ENCODE peak calls at places on chromosomes 4 and X, in four cellular contexts. S is tibial nerve, L is adrenal gland, F is OCI-LY7. C is an unnamed sample.
A peak's percentile ranks its signal among the peaks of the same experiment; 100 is the strongest.

GRCh38 chr4:128384091-128384520 is 96.5 kb upstream of the PGRMC2 start:
- DNase-seq in L (no peak), F (no peak), S (no peak), C (no peak)

GRCh38 chrX:101078716-101079115 is at the start of gene TMEM35A:
- DNase-seq in L (no peak), F (no peak), S (no peak), C (peak; percentile 7)

GRCh38 chr4:36215627-36216026 is 28.7 kb downstream of the ARAP2 start:
- DNase-seq in S (no peak), F (no peak), L (no peak), C (no peak)

GRCh38 chr4:91087743-91088142 is 960.5 kb downstream of the CCSER1 start:
- DNase-seq in L (no peak), F (no peak), S (no peak), C (no peak)

GRCh38 chr4:825063-825968 is 613 bp downstream of the CPLX1 start:
- DNase-seq in S (no peak), F (no peak), L (no peak), C (no peak)

GRCh38 chr4:73856518-73856917 is 3.4 kb downstream of the PF4V1 start:
- DNase-seq in F (no peak), L (no peak), S (peak; percentile 16), C (no peak)

GRCh38 chr4:40607224-40607623 is 22.4 kb downstream of the RBM47 start:
- DNase-seq in S (no peak), F (no peak), L (no peak), C (no peak)

GRCh38 chr4:132910226-132910748 is 238.8 kb upstream of the PCDH10 start:
- DNase-seq in L (no peak), S (no peak), F (no peak), C (no peak)

GRCh38 chrX:70554081-70554480 is 109.4 kb downstream of the DLG3 start:
- DNase-seq in L (no peak), S (no peak), F (no peak), C (no peak)

GRCh38 chr4:54446556-54446955 is 211.2 kb upstream of the KIT start:
- DNase-seq in L (no peak), S (no peak), F (no peak), C (no peak)

GRCh38 chrX:1421433-1422134 is 29.7 kb upstream of the SLC25A6 start:
- DNase-seq in S (no peak), F (no peak), L (no peak), C (no peak)

GRCh38 chr4:145012841-145013240 is 85.2 kb downstream of the ANAPC10 start:
- DNase-seq in S (no peak), F (no peak), L (peak; percentile 22), C (no peak)

GRCh38 chrX:48488034-48488433 is 12.0 kb downstream of the FTSJ1 start:
- DNase-seq in S (no peak), F (no peak), L (no peak), C (no peak)

GRCh38 chr4:118351851-118352827 is 664 bp downstream of the PRSS12 start:
- DNase-seq in L (no peak), F (no peak), S (peak; percentile 24), C (no peak)

GRCh38 chr4:81852031-81852715 is 380.5 kb upstream of the RASGEF1B start:
- DNase-seq in L (no peak), S (no peak), F (no peak), C (no peak)

GRCh38 chrX:39204945-39205344 is 403.7 kb downstream of the MID1IP1 start:
- DNase-seq in S (no peak), L (no peak), F (no peak), C (no peak)

GRCh38 chrX:56787734-56788152 is 58.7 kb downstream of the NBDY start:
- DNase-seq in F (no peak), S (no peak), L (no peak), C (no peak)

GRCh38 chrX:98605941-98606340 is 1722.2 kb downstream of the RPA4 start:
- DNase-seq in F (no peak), S (no peak), L (no peak), C (no peak)

GRCh38 chr4:153564630-153565525 is 98.7 kb downstream of the TMEM131L start:
- DNase-seq in L (no peak), F (no peak), S (no peak), C (no peak)

GRCh38 chr4:73589261-73589847 is 30.9 kb downstream of the RASSF6 start:
- DNase-seq in L (no peak), S (no peak), F (no peak), C (peak; percentile 50)

GRCh38 chr4:6199344-6199921 is 916 bp downstream of the JAKMIP1 start:
- DNase-seq in S (no peak), F (no peak), L (no peak), C (no peak)

GRCh38 chr4:112119358-112119783 is 25.9 kb upstream of the FAM241A start:
- DNase-seq in L (no peak), F (no peak), S (no peak), C (no peak)

GRCh38 chrX:104098151-104098808 is 14.0 kb upstream of the ZCCHC18 start:
- DNase-seq in S (peak; percentile 20), L (peak; percentile 34), F (peak; percentile 67), C (peak; percentile 45)

GRCh38 chr4:26780524-26780923 is 80.1 kb upstream of the STIM2 start:
- DNase-seq in F (peak; percentile 64), S (no peak), L (no peak), C (no peak)

GRCh38 chr4:98687876-98688275 is 29.5 kb upstream of the TSPAN5 start:
- DNase-seq in S (no peak), L (no peak), F (no peak), C (no peak)

GRCh38 chr4:180994722-180995121 is 1248.5 kb upstream of the TENM3 start:
- DNase-seq in L (no peak), F (no peak), S (no peak), C (no peak)

GRCh38 chr4:92264163-92264562 is 39.6 kb upstream of the GRID2 start:
- DNase-seq in S (no peak), F (no peak), L (no peak), C (no peak)

GRCh38 chr4:15778742-15779231 is 659 bp downstream of the CD38 start:
- DNase-seq in S (no peak), F (peak; percentile 90), L (no peak), C (no peak)

GRCh38 chr4:72568959-72569718 is at the start of gene ADAMTS3:
- DNase-seq in S (peak; percentile 35), F (no peak), L (peak; percentile 71), C (peak; percentile 15)

GRCh38 chrX:11412715-11413623 is 119.8 kb downstream of the AMELX start:
- DNase-seq in F (no peak), L (no peak), S (no peak), C (no peak)

GRCh38 chrX:65537229-65537628 is 2.6 kb upstream of the LAS1L start:
- DNase-seq in S (no peak), F (no peak), L (no peak), C (no peak)

GRCh38 chr4:56937262-56937661 is 29.6 kb downstream of the REST start:
- DNase-seq in F (no peak), S (no peak), L (no peak), C (peak; percentile 61)

GRCh38 chrX:69010339-69010738 is 154.9 kb downstream of the PJA1 start:
- DNase-seq in L (no peak), S (no peak), F (no peak), C (no peak)

GRCh38 chrX:50430917-50431316 is 39.7 kb downstream of the DGKK start:
- DNase-seq in L (no peak), F (no peak), S (no peak), C (no peak)

GRCh38 chr4:89922881-89923280 is 28.2 kb downstream of the MMRN1 start:
- DNase-seq in L (no peak), F (no peak), S (no peak), C (no peak)

GRCh38 chrX:132023896-132024386 is 839 bp downstream of the STK26 start:
- DNase-seq in F (peak; percentile 57), S (no peak), L (no peak), C (no peak)

GRCh38 chr4:94262163-94263016 is 54.7 kb downstream of the SMARCAD1 start:
- DNase-seq in F (no peak), S (no peak), L (no peak), C (no peak)

GRCh38 chr4:94256144-94256783 is 48.6 kb downstream of the SMARCAD1 start:
- DNase-seq in L (no peak), S (no peak), F (no peak), C (no peak)

GRCh38 chr4:94251094-94251493 is 43.4 kb downstream of the SMARCAD1 start:
- DNase-seq in L (no peak), S (no peak), F (no peak), C (no peak)

GRCh38 chr4:94253036-94253435 is 45.4 kb downstream of the SMARCAD1 start:
- DNase-seq in F (no peak), L (no peak), S (no peak), C (no peak)

DNA sequence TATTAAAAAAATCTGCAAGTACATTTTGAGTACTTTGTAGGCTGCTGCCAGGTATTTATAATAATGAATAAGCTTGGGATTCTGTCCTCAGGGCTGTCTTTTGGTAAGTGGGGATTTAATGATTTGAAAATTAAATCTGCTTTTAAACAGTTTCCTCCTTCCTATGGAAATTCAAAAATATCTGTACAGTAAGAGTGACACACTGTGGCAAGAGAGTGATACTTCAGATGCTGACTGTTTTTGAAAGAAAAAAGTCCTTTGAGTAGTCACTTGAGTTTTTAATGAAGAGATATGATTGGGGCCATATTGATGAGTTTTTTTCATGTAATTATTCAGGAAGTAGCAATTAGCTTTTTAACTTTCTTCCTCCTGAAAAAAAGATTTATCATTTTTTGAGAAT is 49.2 kb downstream of the SMARCAD1 start:
- DNase-seq in L (no peak), F (peak; percentile 14), S (no peak), C (no peak)
- TF ChIP-seq CTCF in L (peak; percentile 30), F (peak; percentile 68), S (no peak), C (peak; percentile 33)

GRCh38 chr4:7858498-7858897 is 81.2 kb downstream of the AFAP1 start:
- DNase-seq in F (no peak), L (no peak), S (no peak), C (no peak)
- H3K27ac ChIP-seq in F (no peak overlapping the region), L (no peak overlapping the region), S (no peak overlapping the region), C (peak overlapping the region; percentile 80)

DNA sequence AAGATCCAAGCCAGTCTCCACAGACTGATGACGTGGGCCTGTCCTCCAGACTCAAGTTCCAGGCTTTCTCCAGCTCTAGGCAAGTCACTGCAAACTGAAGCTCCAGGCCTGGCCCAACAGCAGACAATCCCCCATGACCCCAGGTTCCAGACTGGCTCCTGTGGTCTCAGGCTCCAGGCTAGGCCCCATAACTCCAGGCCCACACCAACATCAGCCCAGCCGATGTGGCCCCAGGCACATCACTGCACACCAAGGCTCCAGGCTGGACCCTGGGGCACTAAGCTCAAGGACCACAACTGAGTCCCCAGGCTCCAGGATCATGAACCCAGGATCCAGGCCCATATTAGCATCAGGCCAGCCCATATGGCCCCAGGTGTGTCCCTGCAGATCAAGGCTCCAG is 143.6 kb downstream of the COX7B2 start:
- DNase-seq in S (no peak), L (no peak), F (no peak), C (no peak)
- H3K4me3 ChIP-seq in S (no peak overlapping the region), L (no peak overlapping the region), F (no peak overlapping the region), C (no peak overlapping the region)

GRCh38 chr4:113278324-113278934 is 229.0 kb downstream of the ANK2 start:
- DNase-seq in S (peak; percentile 70), F (peak; percentile 67), L (peak; percentile 33), C (peak; percentile 61)
- TF ChIP-seq CTCF in S (peak; percentile 37), F (peak; percentile 94), L (peak; percentile 55), C (peak; percentile 97)